ENCODE peak calls at places on chromosomes 6 and 20, in seven cellular contexts. G is CD8-positive, alpha-beta memory T cell; T is psoas muscle; U is NCI-H345; W is tibial nerve; R is CD8-positive, alpha-beta T cell; Y is nucleus accumbens. C is an unnamed sample.

GRCh38 chr6:93900142-93900541 is 480.8 kb upstream of the EPHA7 start:
- DNase-seq in G (no peak), T (no peak), U (no peak), W (no peak), R (no peak), Y (no peak), C (no peak)

GRCh38 chr20:46132705-46133120 is 14.6 kb downstream of the CD40 start:
- DNase-seq in G (peak), T (peak), U (peak), W (peak), R (peak), Y (peak), C (peak)

GRCh38 chr20:15597306-15597705 is 975.9 kb downstream of the KIF16B start:
- DNase-seq in G (no peak), T (no peak), U (no peak), W (no peak), R (no peak), Y (no peak), C (no peak)

GRCh38 chr6:21886601-21887091 is 293.1 kb downstream of the SOX4 start:
- DNase-seq in G (no peak), T (no peak), U (no peak), W (no peak), R (no peak), Y (no peak), C (no peak)

GRCh38 chr20:58810116-58810878 is 40.4 kb downstream of the GNAS-AS1 start:
- DNase-seq in G (no peak), T (no peak), U (no peak), W (no peak), R (no peak), Y (no peak), C (no peak)

GRCh38 chr6:163711615-163712568 is 297.4 kb downstream of the QKI start:
- DNase-seq in G (no peak), T (peak), U (no peak), W (peak), R (no peak), Y (no peak), C (peak)

GRCh38 chr6:37555040-37555781 is 55.5 kb upstream of the CCDC167 start:
- DNase-seq in G (no peak), T (no peak), U (no peak), W (no peak), R (no peak), Y (no peak), C (no peak)

GRCh38 chr6:165515963-165516624 is 146.9 kb downstream of the PDE10A start:
- DNase-seq in G (no peak), T (no peak), U (no peak), W (no peak), R (no peak), Y (no peak), C (no peak)

GRCh38 chr6:56378966-56379608 is 131.7 kb upstream of the COL21A1 start:
- DNase-seq in G (no peak), T (no peak), U (no peak), W (no peak), R (no peak), Y (no peak), C (no peak)

GRCh38 chr20:8172191-8172590 is 40.1 kb downstream of the PLCB1 start:
- DNase-seq in G (no peak), T (no peak), U (no peak), W (no peak), R (no peak), Y (no peak), C (no peak)

GRCh38 chr6:158011478-158011920 is 29.8 kb downstream of the SYNJ2 start:
- DNase-seq in G (no peak), T (no peak), U (no peak), W (no peak), R (no peak), Y (no peak), C (no peak)

C was measured in heart right ventricle.